ENCODE peak calls at places on chromosomes 11 and 22, in seven cellular contexts. C, I, Q, W, K, P and S are unnamed samples.

GRCh38 chr22:23564276-23564675 is 15.8 kb downstream of the IGLL1 start:
- DNase-seq in C (no peak), I (no peak), Q (no peak), W (no peak), K (no peak), P (no peak), S (no peak)

GRCh38 chr11:94793002-94793401 is 24.8 kb downstream of the AMOTL1 start:
- DNase-seq in C (no peak), I (no peak), Q (no peak), W (no peak), K (no peak), P (no peak), S (no peak)

GRCh38 chr11:111303476-111303875 is 5.1 kb downstream of the POU2AF3 start:
- DNase-seq in C (peak; percentile 81), I (no peak), Q (no peak), W (no peak), K (peak; percentile 69), P (no peak), S (no peak)

GRCh38 chr11:117857734-117858369 is 18.6 kb downstream of the FXYD6 start:
- DNase-seq in C (no peak), I (no peak), Q (no peak), W (no peak), K (no peak), P (no peak), S (peak; percentile 97)

GRCh38 chr11:107623183-107623582 is 32.2 kb downstream of the ELMOD1 start:
- DNase-seq in C (no peak), I (no peak), Q (no peak), W (no peak), K (no peak), P (no peak), S (no peak)

GRCh38 chr11:34447044-34447443 is 8.3 kb downstream of the CAT start:
- DNase-seq in C (no peak), I (no peak), Q (peak; percentile 19), W (no peak), K (no peak), P (no peak), S (no peak)

GRCh38 chr22:33418483-33418882 is 360.3 kb upstream of the SYN3 start:
- DNase-seq in C (no peak), I (no peak), Q (no peak), W (no peak), K (no peak), P (no peak), S (no peak)

GRCh38 chr11:11860103-11860979 is 18.6 kb downstream of the USP47 start:
- DNase-seq in C (no peak), I (no peak), Q (no peak), W (no peak), K (no peak), P (no peak), S (no peak)

GRCh38 chr11:10856689-10857603 is 907 bp downstream of the ZBED5 start:
- DNase-seq in C (peak; percentile 51), I (peak; percentile 47), Q (peak; percentile 47), W (peak; percentile 29), K (peak; percentile 56), P (no peak), S (peak; percentile 73)

GRCh38 chr11:31641477-31642062 is 132.0 kb downstream of the ELP4 start:
- DNase-seq in C (peak; percentile 4), I (no peak), Q (peak; percentile 59), W (peak; percentile 36), K (peak; percentile 51), P (no peak), S (peak; percentile 65)

GRCh38 chr11:27401760-27402316 is 38.8 kb upstream of the CCDC34 start:
- DNase-seq in C (no peak), I (no peak), Q (no peak), W (no peak), K (no peak), P (no peak), S (no peak)

GRCh38 chr11:131684111-131685060 is 314.0 kb downstream of the NTM start:
- DNase-seq in C (no peak), I (no peak), Q (no peak), W (no peak), K (no peak), P (no peak), S (no peak)

GRCh38 chr11:123628936-123629683 is 25.3 kb downstream of the SCN3B start:
- DNase-seq in C (no peak), I (no peak), Q (no peak), W (peak; percentile 72), K (no peak), P (no peak), S (no peak)

GRCh38 chr22:47092896-47093311 is 330.5 kb downstream of the TBC1D22A start:
- DNase-seq in C (no peak), I (no peak), Q (no peak), W (no peak), K (no peak), P (no peak), S (no peak)

GRCh38 chr11:69718147-69718546 is 14.3 kb upstream of the FGF19 start:
- DNase-seq in C (no peak), I (no peak), Q (peak; percentile 82), W (peak; percentile 88), K (peak; percentile 69), P (no peak), S (peak; percentile 72)

GRCh38 chr11:3860360-3860759 is 4.9 kb downstream of the STIM1 start:
- DNase-seq in C (no peak), I (no peak), Q (no peak), W (no peak), K (no peak), P (no peak), S (no peak)

GRCh38 chr11:3865388-3866193 is 10.1 kb downstream of the STIM1 start:
- DNase-seq in C (peak; percentile 22), I (no peak), Q (peak; percentile 44), W (no peak), K (no peak), P (no peak), S (no peak)

GRCh38 chr11:3859373-3859881 is 4.0 kb downstream of the STIM1 start:
- DNase-seq in C (no peak), I (peak; percentile 36), Q (peak; percentile 82), W (peak; percentile 33), K (no peak), P (no peak), S (peak; percentile 54)

GRCh38 chr11:3857628-3858027 is 2.2 kb downstream of the STIM1 start:
- DNase-seq in C (no peak), I (no peak), Q (no peak), W (no peak), K (no peak), P (no peak), S (no peak)

DNA sequence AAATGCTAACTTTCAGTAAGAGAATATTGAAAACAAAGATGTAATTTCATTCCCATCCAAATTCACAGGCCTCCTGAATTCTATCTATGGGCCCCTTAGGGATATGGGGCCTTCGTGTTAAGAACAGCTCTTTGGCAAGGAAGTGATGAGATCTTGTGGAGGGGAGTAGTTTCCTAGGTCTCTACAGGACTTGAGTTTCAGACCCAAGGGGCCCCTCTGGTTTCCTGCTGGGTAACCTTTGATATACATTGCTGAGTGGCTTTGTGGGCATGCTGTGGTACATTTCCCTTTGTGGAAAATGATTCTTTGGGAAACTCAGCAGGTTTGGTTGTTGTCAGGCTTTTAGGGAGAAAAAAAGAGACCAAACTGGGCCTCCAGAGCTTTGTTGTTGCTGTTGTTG is 6.2 kb downstream of the STIM1 start:
- DNase-seq in C (no peak), I (no peak), Q (no peak), W (no peak), K (no peak), P (no peak), S (no peak)
- H3K4me1 ChIP-seq in C (peaks cover 29% of the 10 kb centered on the region), I (peaks cover 73% of the 10 kb centered on the region), Q (peaks cover 45% of the 10 kb centered on the region), W (no peaks in the 10 kb centered on the region), K (peaks cover 27% of the 10 kb centered on the region), P (peaks cover 94% of the 10 kb centered on the region), S (peaks cover 15% of the 10 kb centered on the region)

DNA sequence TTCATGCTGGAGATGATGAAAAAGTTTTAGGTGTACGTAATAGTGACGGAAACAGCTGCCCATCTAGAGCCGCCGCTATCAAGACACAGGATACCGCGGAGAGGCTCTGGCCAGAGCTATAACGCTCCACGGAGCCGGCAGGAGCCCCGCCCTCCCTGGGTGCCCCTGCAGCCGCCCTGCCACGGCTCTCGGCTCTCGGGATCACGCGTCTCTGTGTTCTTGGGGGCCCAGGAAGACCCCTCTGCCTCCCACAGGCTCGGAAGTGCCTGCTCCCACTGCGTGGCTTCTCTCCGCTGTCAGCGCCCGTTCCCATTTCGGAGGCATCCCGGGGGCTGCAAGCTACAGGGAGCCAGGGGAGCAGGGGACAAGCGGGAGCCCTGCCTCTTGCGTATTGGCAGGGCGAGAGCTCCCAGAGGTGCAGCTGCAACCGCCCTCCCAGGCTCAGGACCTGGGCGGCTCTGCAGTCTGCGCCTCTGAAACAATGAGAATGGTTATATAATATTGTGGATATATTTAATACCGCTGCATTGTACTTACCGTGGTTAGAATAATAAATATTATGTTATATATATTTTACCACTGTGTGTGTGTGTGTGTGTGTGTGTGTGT is 13.7 kb downstream of the GLYATL2 start:
- DNase-seq in C (no peak), I (no peak), Q (no peak), W (peak; percentile 7), K (no peak), P (no peak), S (no peak)
- H3K9me3 ChIP-seq in C (no peaks in the 10 kb centered on the region), I (no peaks in the 10 kb centered on the region), Q (no peaks in the 10 kb centered on the region), W (no peaks in the 10 kb centered on the region), K (peaks cover 6% of the 10 kb centered on the region), P (no peaks in the 10 kb centered on the region), S (no peaks in the 10 kb centered on the region)

GRCh38 chr22:36378080-36378788 is 9.5 kb downstream of the MYH9 start:
- DNase-seq in C (no peak), I (no peak), Q (no peak), W (no peak), K (no peak), P (no peak), S (no peak)

GRCh38 chr22:36374603-36375024 is 13.2 kb downstream of the MYH9 start:
- DNase-seq in C (no peak), I (no peak), Q (no peak), W (no peak), K (no peak), P (no peak), S (no peak)

GRCh38 chr22:36376265-36376664 is 11.5 kb downstream of the MYH9 start:
- DNase-seq in C (no peak), I (no peak), Q (no peak), W (no peak), K (no peak), P (no peak), S (no peak)

GRCh38 chr22:36375071-36375980 is 12.4 kb downstream of the MYH9 start:
- DNase-seq in C (no peak), I (no peak), Q (no peak), W (no peak), K (no peak), P (no peak), S (no peak)

DNA sequence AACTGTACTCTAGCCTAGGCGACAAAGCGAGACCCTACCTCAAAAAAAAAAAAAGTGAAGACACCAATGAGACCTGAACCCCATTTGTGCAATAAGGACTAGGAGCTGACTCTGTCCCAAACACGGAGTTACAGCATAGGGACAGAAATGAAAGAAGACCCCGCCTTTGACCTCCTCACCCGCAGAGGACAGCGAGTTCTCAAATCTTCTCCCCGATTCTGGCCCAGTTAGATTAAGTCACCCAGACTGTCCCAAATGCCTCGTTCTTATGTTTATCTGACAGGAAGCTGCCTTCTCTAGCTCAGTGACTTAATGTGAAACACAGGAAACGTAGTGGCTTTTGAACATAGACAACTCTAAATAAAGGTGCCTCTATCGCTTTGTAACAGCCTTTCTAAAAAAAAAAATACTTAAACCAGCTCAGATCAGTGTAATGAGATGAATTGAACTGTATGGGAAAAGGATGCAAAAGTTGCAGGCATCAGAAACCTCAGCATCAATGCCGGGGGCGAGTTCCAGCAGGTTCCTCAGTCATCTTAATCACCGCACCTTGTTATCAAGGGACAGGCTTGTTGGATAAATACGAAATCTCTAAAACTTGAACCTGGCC is 10.6 kb downstream of the MYH9 start:
- DNase-seq in C (no peak), I (no peak), Q (no peak), W (no peak), K (no peak), P (peak; percentile 82), S (no peak)
- H3K4me1 ChIP-seq in C (peaks cover 30% of the 10 kb centered on the region), I (peaks cover 100% of the 10 kb centered on the region), Q (peaks cover 13% of the 10 kb centered on the region), W (no peaks in the 10 kb centered on the region), K (peaks cover 30% of the 10 kb centered on the region), P (peaks cover 99% of the 10 kb centered on the region), S (no peaks in the 10 kb centered on the region)

GRCh38 chr22:48478529-48479265 is 1349.0 kb downstream of the BRD1 start:
- DNase-seq in C (no peak), I (no peak), Q (no peak), W (no peak), K (no peak), P (no peak), S (no peak)
- H3K9me3 ChIP-seq in C (no peaks in the 10 kb centered on the region), I (no peaks in the 10 kb centered on the region), Q (no peaks in the 10 kb centered on the region), W (no peaks in the 10 kb centered on the region), K (no peaks in the 10 kb centered on the region), P (no peaks in the 10 kb centered on the region), S (no peaks in the 10 kb centered on the region)